ENCODE peak calls at places on chromosomes 1 and 21, in nine cellular contexts. E, Q, G, F, U, I, P, O and C are unnamed samples.

GRCh38 chr21:41767606-41768370 is 936 bp upstream of the RIPK4 start:
- DNase-seq in I (peak; percentile 41), Q (no peak), O (no peak), G (no peak), P (no peak), U (peak; percentile 20), F (no peak), E (no peak), C (no peak)

GRCh38 chr1:237983507-237983906 is 92.8 kb upstream of the ZP4 start:
- DNase-seq in F (no peak), E (no peak), G (no peak), Q (no peak), O (no peak), U (no peak), I (no peak), P (no peak), C (no peak)

GRCh38 chr1:198913667-198914066 is 274.8 kb downstream of the PTPRC start:
- DNase-seq in F (peak; percentile 15), I (no peak), O (no peak), E (no peak), Q (no peak), P (no peak), G (no peak), U (no peak), C (no peak)

GRCh38 chr1:1425753-1426495 is 4.8 kb upstream of the ANKRD65 start:
- DNase-seq in I (no peak), E (peak; percentile 49), P (no peak), Q (no peak), G (no peak), O (peak; percentile 50), U (no peak), F (no peak), C (no peak)

GRCh38 chr1:40635763-40636500 is 29.6 kb downstream of the RIMS3 start:
- DNase-seq in Q (no peak), F (no peak), P (no peak), U (no peak), E (no peak), G (no peak), O (no peak), I (no peak), C (no peak)

GRCh38 chr1:213683529-213683928 is 304.2 kb upstream of the PROX1 start:
- DNase-seq in F (no peak), E (no peak), O (peak; percentile 74), P (no peak), G (no peak), Q (no peak), U (no peak), I (no peak), C (no peak)

GRCh38 chr1:180920702-180921101 is 8.0 kb downstream of the KIAA1614 start:
- DNase-seq in O (no peak), U (no peak), G (no peak), P (no peak), F (peak; percentile 50), E (no peak), Q (no peak), I (no peak), C (no peak)

GRCh38 chr1:151159373-151159772 is 2.9 kb downstream of the TNFAIP8L2 start:
- DNase-seq in P (no peak), G (no peak), F (no peak), E (no peak), Q (no peak), I (no peak), O (no peak), U (no peak), C (no peak)

GRCh38 chr1:46991083-46991923 is 32.2 kb upstream of the CYP4X1 start:
- DNase-seq in G (no peak), Q (peak; percentile 52), P (no peak), F (no peak), E (no peak), U (no peak), I (no peak), O (no peak), C (no peak)

GRCh38 chr1:109060707-109061106 is 15.1 kb downstream of the TAF13 start:
- DNase-seq in Q (no peak), P (no peak), O (no peak), G (no peak), F (no peak), U (no peak), E (no peak), I (no peak), C (no peak)

GRCh38 chr1:157505481-157506272 is 46.6 kb downstream of the FCRL5 start:
- DNase-seq in I (peak; percentile 51), P (no peak), U (peak; percentile 34), O (peak; percentile 61), Q (peak; percentile 78), G (no peak), E (peak; percentile 71), F (peak; percentile 73), C (peak; percentile 45)

GRCh38 chr21:34852438-34852837 is 183.6 kb downstream of the CLIC6 start:
- DNase-seq in P (no peak), U (no peak), Q (no peak), F (no peak), E (no peak), G (no peak), I (no peak), O (no peak), C (no peak)

GRCh38 chr1:202306535-202307345 is 35.0 kb downstream of the UBE2T start:
- DNase-seq in P (no peak), O (no peak), Q (no peak), E (no peak), F (no peak), G (no peak), I (no peak), U (no peak), C (no peak)

GRCh38 chr1:153984125-153984899 is 1.8 kb downstream of the RAB13 start:
- DNase-seq in Q (no peak), I (no peak), O (no peak), F (no peak), E (no peak), U (no peak), G (no peak), P (no peak), C (no peak)

GRCh38 chr1:91876040-91876470 is 9.9 kb downstream of the TGFBR3 start:
- DNase-seq in I (peak; percentile 80), O (no peak), P (no peak), Q (no peak), U (peak; percentile 71), F (no peak), E (no peak), G (no peak), C (no peak)

GRCh38 chr1:230176871-230177411 is 109.9 kb downstream of the GALNT2 start:
- DNase-seq in E (peak; percentile 73), U (no peak), P (no peak), F (peak; percentile 73), G (peak; percentile 72), Q (no peak), O (no peak), I (peak; percentile 40), C (peak; percentile 58)

GRCh38 chr1:116483481-116484309 is 87.1 kb downstream of the CD58 start:
- DNase-seq in I (no peak), Q (no peak), F (no peak), U (no peak), P (no peak), E (no peak), G (no peak), O (peak; percentile 82), C (no peak)

GRCh38 chr1:33637846-33638440 is 165.5 kb downstream of the ZSCAN20 start:
- DNase-seq in U (no peak), F (peak; percentile 47), P (no peak), I (no peak), G (no peak), O (no peak), Q (no peak), E (no peak), C (no peak)